ENCODE peak calls at places on chromosomes 6 and 20, in ten cellular contexts. V is esophagus squamous epithelium, G is AG04450, M is sigmoid colon, T is hepatocyte, P is heart left ventricle, E is prostate gland, N is right lobe of liver, W is ascending aorta, B is lung. D is an unnamed sample.

GRCh38 chr20:48673485-48673884 is 154.3 kb downstream of the PREX1 start:
- DNase-seq in V (no peak), G (no peak), M (no peak), T (no peak), P (no peak), E (no peak), N (no peak), W (no peak), B (no peak), D (no peak)

GRCh38 chr6:109349419-109349987 is 32.8 kb downstream of the CD164 start:
- DNase-seq in V (no peak), G (peak), M (no peak), T (peak), P (no peak), E (peak), N (peak), W (no peak), B (peak), D (peak)

GRCh38 chr20:50130995-50131394 is 18.0 kb upstream of the UBE2V1 start:
- DNase-seq in V (no peak), G (no peak), M (peak), T (no peak), P (peak), E (no peak), N (no peak), W (no peak), B (no peak), D (no peak)

GRCh38 chr6:100343678-100344077 is 121.0 kb downstream of the SIM1 start:
- DNase-seq in V (no peak), G (no peak), M (no peak), T (no peak), P (no peak), E (no peak), N (no peak), W (no peak), B (no peak), D (peak)

GRCh38 chr6:10719386-10720228 is 3.3 kb upstream of the TMEM14C start:
- DNase-seq in V (no peak), G (no peak), M (no peak), T (no peak), P (peak), E (no peak), N (peak), W (no peak), B (peak), D (peak)

GRCh38 chr20:56788041-56788670 is 159.1 kb downstream of the TFAP2C start:
- DNase-seq in V (no peak), G (peak), M (peak), T (peak), P (no peak), E (no peak), N (peak), W (no peak), B (peak), D (peak)

GRCh38 chr6:118324081-118324480 is 224.0 kb upstream of the PLN start:
- DNase-seq in V (no peak), G (no peak), M (no peak), T (no peak), P (no peak), E (no peak), N (no peak), W (no peak), B (peak), D (no peak)

GRCh38 chr6:26030716-26031115 is 56.5 kb upstream of the HFE start:
- DNase-seq in V (no peak), G (no peak), M (no peak), T (no peak), P (no peak), E (no peak), N (no peak), W (no peak), B (no peak), D (peak)

GRCh38 chr6:14372738-14373484 is 255.3 kb downstream of the CD83 start:
- DNase-seq in V (no peak), G (no peak), M (no peak), T (no peak), P (no peak), E (no peak), N (no peak), W (no peak), B (no peak), D (no peak)

GRCh38 chr6:139748353-139749146 is 374.1 kb upstream of the CITED2 start:
- DNase-seq in V (no peak), G (no peak), M (no peak), T (peak), P (no peak), E (no peak), N (no peak), W (no peak), B (no peak), D (no peak)

GRCh38 chr20:44887466-44887865 is 2.0 kb downstream of the YWHAB start:
- DNase-seq in V (no peak), G (no peak), M (no peak), T (no peak), P (no peak), E (no peak), N (no peak), W (no peak), B (no peak), D (no peak)

GRCh38 chr6:35302604-35303218 is 5.1 kb downstream of the DEF6 start:
- DNase-seq in V (peak), G (no peak), M (peak), T (peak), P (peak), E (no peak), N (no peak), W (peak), B (peak), D (peak)

GRCh38 chr6:39342692-39343460 is 20.4 kb upstream of the KCNK16 start:
- DNase-seq in V (no peak), G (no peak), M (no peak), T (no peak), P (no peak), E (no peak), N (no peak), W (no peak), B (no peak), D (no peak)

GRCh38 chr6:2732503-2733089 is 18.1 kb downstream of the MYLK4 start:
- DNase-seq in V (no peak), G (no peak), M (no peak), T (no peak), P (no peak), E (no peak), N (no peak), W (no peak), B (no peak), D (no peak)

GRCh38 chr6:11613858-11614257 is 76.3 kb downstream of the TMEM170B start:
- DNase-seq in V (no peak), G (peak), M (no peak), T (no peak), P (no peak), E (no peak), N (no peak), W (no peak), B (no peak), D (peak)

GRCh38 chr20:884983-885952 is 30.9 kb downstream of the ANGPT4 start:
- DNase-seq in V (no peak), G (no peak), M (no peak), T (peak), P (peak), E (peak), N (no peak), W (no peak), B (no peak), D (peak)

GRCh38 chr6:101458341-101458740 is 64.8 kb downstream of the GRIK2 start:
- DNase-seq in V (no peak), G (no peak), M (no peak), T (no peak), P (no peak), E (no peak), N (no peak), W (no peak), B (no peak), D (peak)

GRCh38 chr6:89270951-89271721 is 44.0 kb downstream of the GABRR2 start:
- DNase-seq in V (no peak), G (no peak), M (no peak), T (no peak), P (no peak), E (no peak), N (no peak), W (no peak), B (no peak), D (no peak)

GRCh38 chr20:63622732-63623131 is 4.2 kb downstream of the GMEB2 start:
- DNase-seq in V (no peak), G (no peak), M (no peak), T (no peak), P (no peak), E (no peak), N (no peak), W (no peak), B (no peak), D (no peak)

GRCh38 chr6:161596807-161597505 is 323.1 kb upstream of the AGPAT4 start:
- DNase-seq in V (no peak), G (no peak), M (no peak), T (no peak), P (no peak), E (no peak), N (no peak), W (no peak), B (no peak), D (no peak)

GRCh38 chr6:5513393-5513792 is 252.1 kb downstream of the FARS2 start:
- DNase-seq in V (no peak), G (no peak), M (no peak), T (no peak), P (no peak), E (no peak), N (no peak), W (no peak), B (no peak), D (no peak)

GRCh38 chr6:33414592-33415271 is 3.2 kb downstream of the CUTA start:
- DNase-seq in V (no peak), G (no peak), M (no peak), T (no peak), P (no peak), E (no peak), N (no peak), W (no peak), B (no peak), D (no peak)

GRCh38 chr6:132235596-132236280 is 165.5 kb downstream of the MOXD1 start:
- DNase-seq in V (no peak), G (no peak), M (no peak), T (no peak), P (no peak), E (no peak), N (no peak), W (no peak), B (no peak), D (no peak)

GRCh38 chr20:32188376-32189122 is 19.0 kb downstream of the PLAGL2 start:
- DNase-seq in V (no peak), G (no peak), M (no peak), T (no peak), P (no peak), E (no peak), N (peak), W (no peak), B (no peak), D (no peak)

GRCh38 chr6:26594128-26594493 is 2.6 kb upstream of the ABT1 start:
- DNase-seq in V (no peak), G (no peak), M (no peak), T (no peak), P (no peak), E (no peak), N (no peak), W (no peak), B (no peak), D (no peak)

GRCh38 chr6:104281370-104281769 is 578.3 kb downstream of the HACE1 start:
- DNase-seq in V (no peak), G (no peak), M (no peak), T (no peak), P (no peak), E (no peak), N (no peak), W (no peak), B (no peak), D (no peak)

GRCh38 chr6:14197118-14197517 is 79.5 kb downstream of the CD83 start:
- DNase-seq in V (no peak), G (no peak), M (no peak), T (no peak), P (no peak), E (no peak), N (no peak), W (no peak), B (no peak), D (no peak)

GRCh38 chr20:23331951-23332350 is 18.6 kb upstream of the NXT1 start:
- DNase-seq in V (no peak), G (no peak), M (no peak), T (no peak), P (no peak), E (no peak), N (no peak), W (no peak), B (no peak), D (no peak)

GRCh38 chr6:53707108-53707897 is 41.7 kb upstream of the KLHL31 start:
- DNase-seq in V (no peak), G (peak), M (no peak), T (no peak), P (no peak), E (no peak), N (no peak), W (no peak), B (no peak), D (no peak)

GRCh38 chr20:44861547-44862006 is 23.9 kb upstream of the YWHAB start:
- DNase-seq in V (no peak), G (no peak), M (peak), T (no peak), P (no peak), E (no peak), N (no peak), W (peak), B (no peak), D (peak)

GRCh38 chr6:123909989-123910388 is 106.3 kb downstream of the NKAIN2 start:
- DNase-seq in V (no peak), G (no peak), M (no peak), T (no peak), P (no peak), E (no peak), N (no peak), W (no peak), B (no peak), D (no peak)

GRCh38 chr6:40962241-40962640 is 76.8 kb downstream of the UNC5CL start:
- DNase-seq in V (no peak), G (peak), M (no peak), T (no peak), P (no peak), E (no peak), N (no peak), W (no peak), B (no peak), D (peak)

GRCh38 chr6:2850480-2851150 is 9.0 kb upstream of the SERPINB1 start:
- DNase-seq in V (no peak), G (no peak), M (no peak), T (no peak), P (no peak), E (no peak), N (no peak), W (no peak), B (peak), D (no peak)

GRCh38 chr6:24340998-24341934 is 16.6 kb downstream of the DCDC2 start:
- DNase-seq in V (no peak), G (no peak), M (no peak), T (peak), P (no peak), E (peak), N (no peak), W (no peak), B (no peak), D (no peak)

GRCh38 chr6:108942556-108943492 is 94.6 kb downstream of the ARMC2 start:
- DNase-seq in V (no peak), G (no peak), M (no peak), T (no peak), P (no peak), E (no peak), N (no peak), W (no peak), B (no peak), D (no peak)

GRCh38 chr20:24933266-24933908 is 15.7 kb upstream of the CST7 start:
- DNase-seq in V (no peak), G (no peak), M (peak), T (no peak), P (no peak), E (no peak), N (no peak), W (no peak), B (no peak), D (no peak)

GRCh38 chr20:15911557-15911956 is 661.7 kb downstream of the KIF16B start:
- DNase-seq in V (no peak), G (no peak), M (no peak), T (no peak), P (no peak), E (no peak), N (no peak), W (no peak), B (no peak), D (no peak)

GRCh38 chr20:15909995-15910394 is 663.3 kb downstream of the KIF16B start:
- DNase-seq in V (no peak), G (no peak), M (no peak), T (no peak), P (no peak), E (no peak), N (no peak), W (no peak), B (no peak), D (no peak)

GRCh38 chr20:15916623-15917022 is 656.6 kb downstream of the KIF16B start:
- DNase-seq in V (no peak), G (no peak), M (no peak), T (no peak), P (no peak), E (no peak), N (no peak), W (no peak), B (no peak), D (no peak)

GRCh38 chr20:15917333-15917732 is 655.9 kb downstream of the KIF16B start:
- DNase-seq in V (no peak), G (no peak), M (no peak), T (no peak), P (no peak), E (no peak), N (no peak), W (no peak), B (no peak), D (no peak)

GRCh38 chr20:15913661-15914060 is 659.6 kb downstream of the KIF16B start:
- DNase-seq in V (no peak), G (no peak), M (no peak), T (no peak), P (no peak), E (no peak), N (no peak), W (no peak), B (no peak), D (no peak)
- H3K4me3 ChIP-seq in V (no peak), G (no peak), M (no peak), T (no peak), P (no peak), E (no peak), N (no peak), W (no peak), B (no peak), D (no peak)

DNA sequence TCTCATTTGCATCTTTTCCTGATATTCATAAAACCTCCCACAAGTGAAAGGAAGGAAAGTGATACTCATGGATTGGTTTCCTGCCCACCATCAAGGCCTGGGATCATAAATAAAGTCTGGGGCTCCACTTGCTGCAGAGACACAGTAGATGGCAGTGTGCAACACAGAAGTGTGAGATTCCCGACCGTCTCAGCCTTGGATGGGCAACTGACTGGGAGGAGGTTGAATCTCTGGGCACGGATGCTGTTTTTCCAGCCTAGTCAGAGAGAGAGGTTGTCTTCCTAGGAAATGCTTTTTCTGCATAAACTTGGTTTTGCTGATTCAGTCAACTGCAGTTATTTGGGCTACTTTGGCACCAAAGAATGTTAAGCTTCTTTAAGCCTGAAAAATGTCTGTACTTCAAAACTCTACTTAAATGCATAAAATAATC is 9.9 kb upstream of the RFPL4B start:
- DNase-seq in V (no peak), G (peak), M (peak), T (peak), P (peak), E (peak), N (peak), W (no peak), B (peak), D (peak)
- TF ChIP-seq CTCF in V (peak), G (peak), M (peak), T (peak), P (peak), E (peak), N (peak), W (no peak), B (peak), D (peak)

DNA sequence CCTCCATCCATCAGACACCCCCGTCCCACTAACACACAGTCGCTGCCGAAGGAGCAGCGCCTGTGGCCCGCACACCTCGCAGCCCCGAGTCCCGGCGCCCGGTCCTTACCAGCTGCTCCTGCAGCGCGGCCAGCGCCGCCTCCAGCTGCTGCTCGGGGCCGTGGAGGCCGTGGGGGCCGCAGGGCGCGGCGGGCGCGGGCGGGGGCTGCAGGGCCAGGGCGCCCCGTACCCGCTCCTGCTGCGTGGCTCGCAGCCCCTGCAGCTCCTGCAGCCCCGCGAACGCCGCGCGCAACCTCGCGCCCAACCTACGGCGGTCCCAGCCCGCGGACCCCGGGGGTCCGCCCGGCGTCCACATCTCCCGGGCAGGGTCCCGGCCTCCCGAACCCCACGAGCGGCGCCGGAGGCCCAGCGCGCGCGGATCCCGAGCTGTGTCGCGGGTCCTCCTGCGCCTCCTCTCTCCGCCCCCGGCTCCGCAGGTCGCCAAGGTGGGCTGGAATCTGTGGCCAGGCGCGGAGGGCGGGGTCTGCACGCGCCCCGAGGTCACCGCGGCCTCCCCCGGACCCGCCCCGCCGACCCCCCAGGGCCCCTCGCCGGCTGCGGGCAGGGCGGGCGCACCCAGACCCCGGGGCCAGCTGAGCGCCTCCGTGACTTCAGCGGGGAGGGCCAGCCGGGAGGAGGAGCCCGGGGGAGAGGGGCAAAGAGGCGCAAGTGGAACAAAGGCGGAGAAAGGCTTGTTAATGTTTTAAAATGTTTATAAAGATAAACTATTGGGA is at the start of gene DACT2:
- DNase-seq in V (no peak), G (no peak), M (no peak), T (peak), P (no peak), E (peak), N (no peak), W (no peak), B (no peak), D (no peak)
- H3K4me3 ChIP-seq in V (peak), G (no peak), M (no peak), T (peak), P (peak), E (peak), N (peak), W (peak), B (peak), D (no peak)

DNA sequence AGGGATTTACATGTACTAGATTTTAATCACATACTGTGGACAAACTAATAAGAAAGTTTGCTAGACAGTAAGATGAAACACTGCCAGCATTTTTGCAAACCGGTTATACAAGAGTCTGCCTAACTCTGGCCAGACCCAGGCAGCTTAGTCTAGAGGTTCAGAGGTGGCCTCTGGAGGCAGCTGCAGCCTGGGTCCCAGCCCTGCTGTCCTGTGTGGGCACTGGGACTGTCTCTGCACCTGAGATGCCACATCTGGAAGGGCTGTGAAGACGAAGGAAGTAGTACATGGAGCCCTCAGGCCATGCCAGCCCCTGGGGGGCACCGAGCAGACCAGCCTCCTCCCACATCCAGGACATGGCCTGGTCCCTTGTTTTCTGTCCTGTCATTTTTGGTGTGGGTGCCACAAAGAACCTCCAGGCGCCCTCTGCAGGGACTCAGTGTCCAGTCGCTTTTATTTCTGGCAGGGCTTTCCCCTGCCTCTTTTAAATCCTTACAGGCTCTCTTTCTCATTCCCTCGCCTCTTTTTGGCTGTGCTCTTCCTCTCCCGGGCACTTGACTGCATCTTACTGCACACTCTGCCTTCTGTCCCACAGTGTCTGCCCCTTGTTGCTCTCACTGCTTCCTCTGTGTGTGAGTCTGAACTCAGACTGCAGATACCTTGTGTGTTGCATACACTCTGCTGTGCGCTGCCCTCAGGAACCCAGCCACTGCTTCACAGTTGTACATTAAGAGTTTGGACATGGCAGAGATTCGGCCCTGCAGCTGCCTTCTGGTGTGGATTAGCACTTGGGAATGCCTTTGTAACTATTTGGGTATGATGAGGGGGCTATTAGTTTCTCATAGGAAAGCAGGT is 216.7 kb downstream of the ZDHHC14 start:
- DNase-seq in V (no peak), G (no peak), M (no peak), T (peak), P (no peak), E (peak), N (peak), W (no peak), B (no peak), D (peak)
- TF ChIP-seq CTCF in V (peak), G (peak), M (peak), T (peak), P (peak), E (peak), N (peak), W (peak), B (peak), D (peak)

GRCh38 chr6:157240059-157240959 is 83.0 kb downstream of the TMEM242 start:
- DNase-seq in V (no peak), G (no peak), M (peak), T (peak), P (no peak), E (peak), N (no peak), W (peak), B (no peak), D (peak)
- H3K4me3 ChIP-seq in V (peak), G (peak), M (peak), T (no peak), P (peak), E (peak), N (peak), W (peak), B (no peak), D (peak)

D was measured in fibroblast of mammary gland.